ENCODE peak calls at places on chromosomes 5 and 9, in four cellular contexts. Z is HCT116, U is lower leg skin, L is heart left ventricle. G is an unnamed sample.

GRCh38 chr5:97047076-97047475 is 95.3 kb downstream of the LIX1 start:
- DNase-seq in Z (no peak), L (no peak), U (no peak), G (no peak)

GRCh38 chr5:142110046-142110531 is 1.5 kb downstream of the NDFIP1 start:
- DNase-seq in U (no peak), L (no peak), Z (no peak), G (no peak)

GRCh38 chr5:170307575-170308465 is 10.2 kb upstream of the LCP2 start:
- DNase-seq in L (peak), U (peak), Z (no peak), G (peak)

GRCh38 chr5:169801781-169802180 is 164.7 kb downstream of the DOCK2 start:
- DNase-seq in Z (no peak), L (no peak), U (no peak), G (no peak)

GRCh38 chr9:129225815-129226214 is 47.8 kb upstream of the IER5L start:
- DNase-seq in L (peak), Z (no peak), U (no peak), G (peak)

GRCh38 chr9:28163619-28164018 is 590.3 kb upstream of the C9orf72 start:
- DNase-seq in U (no peak), Z (no peak), L (no peak), G (no peak)

GRCh38 chr5:179307006-179307800 is 38.1 kb downstream of the ADAMTS2 start:
- DNase-seq in U (peak), L (no peak), Z (no peak), G (peak)

GRCh38 chr9:109012876-109013677 is at the start of gene CTNNAL1:
- DNase-seq in L (peak), U (peak), Z (peak), G (peak)

GRCh38 chr5:13664377-13664776 is 280.1 kb downstream of the DNAH5 start:
- DNase-seq in Z (no peak), U (no peak), L (no peak), G (no peak)

GRCh38 chr9:15333376-15333881 is 26.4 kb upstream of the TTC39B start:
- DNase-seq in U (no peak), Z (no peak), L (no peak), G (no peak)

DNA sequence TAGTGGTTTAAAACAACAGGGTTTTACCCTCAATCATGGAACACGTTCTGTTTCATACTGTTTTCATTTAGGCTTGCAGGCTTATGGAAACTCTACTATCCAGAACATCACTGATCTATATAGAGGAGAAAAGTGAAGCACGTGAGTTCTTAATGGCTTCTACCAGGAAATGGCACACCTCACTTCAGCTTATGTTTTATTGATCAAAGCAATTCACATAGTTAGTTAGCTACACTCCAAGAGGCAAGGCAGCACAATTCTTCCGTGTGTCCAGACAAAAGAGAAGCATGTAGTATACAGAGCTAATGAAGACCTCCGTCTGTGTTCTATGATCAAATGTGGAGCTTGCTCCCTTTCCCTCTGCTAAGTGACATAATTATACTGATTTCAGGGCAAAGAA is 353.3 kb upstream of the CD180 start:
- DNase-seq in U (no peak), L (no peak), Z (no peak), G (no peak)
- TF ChIP-seq POLR2A in U (no peak), L (no peak), Z (no peak), G (no peak)

GRCh38 chr5:159345861-159346260 is 15.6 kb upstream of the IL12B start:
- DNase-seq in Z (no peak), L (no peak), U (no peak), G (no peak)

GRCh38 chr5:159342838-159343237 is 12.6 kb upstream of the IL12B start:
- DNase-seq in L (no peak), Z (no peak), U (no peak), G (no peak)

GRCh38 chr5:159343295-159344094 is 13.2 kb upstream of the IL12B start:
- DNase-seq in U (no peak), L (no peak), Z (no peak), G (no peak)

GRCh38 chr5:159341914-159342313 is 11.6 kb upstream of the IL12B start:
- DNase-seq in L (peak), Z (peak), U (no peak), G (peak)

GRCh38 chr5:159345336-159345735 is 15.0 kb upstream of the IL12B start:
- DNase-seq in Z (no peak), U (no peak), L (no peak), G (no peak)
- TF ChIP-seq POLR2A in Z (no peak), U (no peak), L (no peak), G (no peak)

DNA sequence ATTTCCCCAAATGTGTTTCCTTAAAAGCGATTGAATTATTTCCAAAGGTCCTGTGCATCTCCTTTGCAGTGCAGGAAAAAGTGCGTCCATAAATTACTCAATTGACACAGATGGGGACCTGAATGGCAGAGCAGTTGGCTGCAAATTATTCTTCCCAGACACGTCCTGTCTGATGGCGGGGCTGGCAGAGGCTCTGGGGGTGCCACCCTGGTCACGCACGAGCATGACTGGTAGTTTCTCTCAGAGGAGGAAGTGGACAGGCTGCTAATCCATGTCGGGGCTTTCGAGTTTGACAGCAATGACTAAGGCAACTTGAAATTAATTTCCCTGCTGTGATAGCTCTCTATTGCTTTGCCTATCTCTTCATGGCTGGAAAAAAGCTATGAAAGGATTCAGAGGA is 264.8 kb upstream of the BRINP1 start:
- DNase-seq in Z (no peak), L (no peak), U (no peak), G (no peak)
- TF ChIP-seq POLR2A in Z (no peak), L (no peak), U (no peak), G (no peak)

GRCh38 chr5:140400730-140401361 is 787 bp upstream of the ANKHD1 start:
- DNase-seq in L (peak), Z (peak), U (peak), G (peak)
- TF ChIP-seq POLR2A in L (peak), Z (peak), U (peak), G (no peak)

G was measured in spleen.